ENCODE peak calls at places on chromosomes 5 and 9, in seven cellular contexts. I is iris pigment epithelial cell; Z is GM10248; K is CD8-positive, alpha-beta memory T cell; U is uterus; H is fibroblast of the aortic adventitia; R is activated CD8-positive, alpha-beta T cell treated with anti-CD3 and anti-CD28 coated beads, Interleukin-2, amount 10 ng/mL, durations not matched to agents 7 days and 5 days. P is an unnamed sample.

GRCh38 chr5:151670074-151670686 is 16.5 kb downstream of the SPARC start:
- DNase-seq in I (peak; percentile 55), Z (no peak), K (no peak), U (no peak), H (peak; percentile 75), R (no peak), P (peak; percentile 65)

GRCh38 chr5:113147088-113147487 is 170.5 kb downstream of the DCP2 start:
- DNase-seq in I (peak; percentile 93), Z (no peak), K (no peak), U (no peak), H (peak; percentile 88), R (no peak), P (peak; percentile 87)

GRCh38 chr5:172593721-172594120 is 47.3 kb upstream of the NEURL1B start:
- DNase-seq in I (no peak), Z (no peak), K (no peak), U (no peak), H (no peak), R (no peak), P (no peak)

GRCh38 chr5:83844320-83845068 is 123.8 kb upstream of the HAPLN1 start:
- DNase-seq in I (peak; percentile 98), Z (peak; percentile 66), K (no peak), U (no peak), H (peak; percentile 91), R (peak; percentile 66), P (peak; percentile 98)

GRCh38 chr5:176360894-176361436 is 599 bp downstream of the KIAA1191 start:
- DNase-seq in I (peak; percentile 15), Z (no peak), K (no peak), U (no peak), H (peak; percentile 22), R (peak; percentile 28), P (peak; percentile 20)

GRCh38 chr9:108535526-108535925 is 320.3 kb downstream of the ACTL7B start:
- DNase-seq in I (peak; percentile 29), Z (no peak), K (no peak), U (no peak), H (no peak), R (no peak), P (peak; percentile 31)

GRCh38 chr9:73011346-73011745 is 58.5 kb upstream of the ALDH1A1 start:
- DNase-seq in I (peak; percentile 7), Z (no peak), K (no peak), U (no peak), H (peak; percentile 89), R (no peak), P (peak; percentile 8)

GRCh38 chr5:111628901-111629300 is 116.6 kb upstream of the STARD4 start:
- DNase-seq in I (peak; percentile 17), Z (no peak), K (no peak), U (no peak), H (peak; percentile 58), R (no peak), P (peak; percentile 37)

GRCh38 chr9:127999461-127999860 is 18.7 kb upstream of the EEIG1 start:
- DNase-seq in I (no peak), Z (no peak), K (no peak), U (no peak), H (no peak), R (no peak), P (no peak)

GRCh38 chr5:116437922-116438578 is 136.6 kb downstream of the SEMA6A start:
- DNase-seq in I (no peak), Z (no peak), K (no peak), U (no peak), H (no peak), R (no peak), P (no peak)

GRCh38 chr5:59840200-59840601 is 53.3 kb downstream of the PDE4D start:
- DNase-seq in I (peak; percentile 93), Z (no peak), K (no peak), U (no peak), H (peak; percentile 34), R (no peak), P (peak; percentile 69)

GRCh38 chr9:130944510-130945058 is 5.5 kb upstream of the FIBCD1 start:
- DNase-seq in I (no peak), Z (no peak), K (no peak), U (no peak), H (no peak), R (no peak), P (no peak)

GRCh38 chr9:37466037-37466709 is 923 bp upstream of the ZBTB5 start:
- DNase-seq in I (peak; percentile 79), Z (peak; percentile 36), K (peak; percentile 29), U (peak; percentile 71), H (peak; percentile 39), R (peak; percentile 42), P (peak; percentile 93)

GRCh38 chr9:95096807-95097206 is 220.7 kb downstream of the FANCC start:
- DNase-seq in I (no peak), Z (no peak), K (no peak), U (no peak), H (no peak), R (no peak), P (no peak)

GRCh38 chr9:127897194-127897692 is 2.2 kb downstream of the ST6GALNAC6 start:
- DNase-seq in I (peak; percentile 82), Z (peak; percentile 78), K (peak; percentile 28), U (peak; percentile 91), H (peak; percentile 82), R (no peak), P (peak; percentile 91)

GRCh38 chr5:59542841-59543825 is 350.4 kb downstream of the PDE4D start:
- DNase-seq in I (peak; percentile 68), Z (no peak), K (no peak), U (peak; percentile 59), H (peak; percentile 17), R (no peak), P (peak; percentile 83)

GRCh38 chr5:156328766-156329165 is 1.8 kb downstream of the SGCD start:
- DNase-seq in I (no peak), Z (no peak), K (no peak), U (no peak), H (no peak), R (no peak), P (no peak)

GRCh38 chr9:98007251-98007928 is 24.2 kb downstream of the ANP32B start:
- DNase-seq in I (peak; percentile 50), Z (no peak), K (no peak), U (no peak), H (no peak), R (no peak), P (peak; percentile 22)

GRCh38 chr5:134567651-134568338 is 42.3 kb downstream of the JADE2 start:
- DNase-seq in I (peak; percentile 74), Z (no peak), K (no peak), U (peak; percentile 54), H (peak; percentile 72), R (no peak), P (peak; percentile 71)

GRCh38 chr5:143440448-143441102 is 37.1 kb upstream of the NR3C1 start:
- DNase-seq in I (no peak), Z (no peak), K (no peak), U (no peak), H (no peak), R (no peak), P (no peak)

GRCh38 chr5:135235002-135235401 is 164.0 kb downstream of the MACROH2A1 start:
- DNase-seq in I (no peak), Z (no peak), K (no peak), U (no peak), H (no peak), R (no peak), P (no peak)

GRCh38 chr9:38182321-38182720 is 113.3 kb upstream of the SHB start:
- DNase-seq in I (peak; percentile 37), Z (no peak), K (no peak), U (no peak), H (no peak), R (no peak), P (peak; percentile 85)

GRCh38 chr9:26313108-26313507 is 579.5 kb downstream of the CAAP1 start:
- DNase-seq in I (no peak), Z (no peak), K (no peak), U (no peak), H (no peak), R (no peak), P (no peak)

GRCh38 chr5:179054876-179055275 is 5.3 kb upstream of the ZNF354C start:
- DNase-seq in I (no peak), Z (no peak), K (no peak), U (no peak), H (no peak), R (no peak), P (no peak)

P was measured in choroid plexus epithelial cell.